ENCODE peak calls at places on chromosomes 16 and 17, in four cellular contexts. S, F, K and A are unnamed samples.

GRCh38 chr16:69793521-69793920 is 31.4 kb downstream of the WWP2 start:
- DNase-seq in S (no peak), F (no peak), K (no peak), A (no peak)

GRCh38 chr16:1026057-1026783 is 44.6 kb downstream of the SOX8 start:
- DNase-seq in F (no peak), K (no peak), S (no peak), A (no peak)

GRCh38 chr17:21463204-21463661 is 87.1 kb downstream of the KCNJ12 start:
- DNase-seq in K (no peak), F (no peak), S (no peak), A (no peak)

GRCh38 chr16:71807905-71808592 is 585 bp downstream of the AP1G1 start:
- DNase-seq in S (peak), F (peak), K (no peak), A (peak)

GRCh38 chr16:51440096-51440495 is 289.0 kb upstream of the SALL1 start:
- DNase-seq in K (no peak), F (peak), S (no peak), A (peak)

GRCh38 chr16:77944631-77945030 is 77.7 kb upstream of the CLEC3A start:
- DNase-seq in S (no peak), F (no peak), K (no peak), A (no peak)

GRCh38 chr17:28551421-28552186 is 820 bp downstream of the UNC119 start:
- DNase-seq in S (peak), F (peak), K (no peak), A (peak)

GRCh38 chr16:68367440-68367839 is 56.6 kb downstream of the PRMT7 start:
- DNase-seq in F (no peak), S (no peak), K (no peak), A (no peak)

GRCh38 chr17:82216301-82217119 is 3.9 kb upstream of the CCDC57 start:
- DNase-seq in K (no peak), F (peak), S (peak), A (peak)

GRCh38 chr16:56336071-56336688 is 89.2 kb downstream of the AMFR start:
- DNase-seq in S (no peak), F (no peak), K (no peak), A (no peak)

GRCh38 chr17:34579979-34580684 is 750 bp downstream of the TMEM132E start:
- DNase-seq in S (peak), F (peak), K (no peak), A (peak)

GRCh38 chr17:17231621-17232302 is 5.2 kb downstream of the FLCN start:
- DNase-seq in F (no peak), K (no peak), S (no peak), A (no peak)

GRCh38 chr16:81900014-81900413 is 111.3 kb downstream of the SDR42E1 start:
- DNase-seq in F (no peak), S (no peak), K (no peak), A (no peak)

GRCh38 chr17:27975146-27976011 is 67.1 kb upstream of the NLK start:
- DNase-seq in K (no peak), S (peak), F (peak), A (no peak)

GRCh38 chr17:28958820-28959455 is 7.6 kb upstream of the PHF12 start:
- DNase-seq in K (no peak), S (no peak), F (no peak), A (no peak)

GRCh38 chr17:47741793-47742145 is 8.7 kb downstream of the TBX21 start:
- DNase-seq in F (no peak), S (no peak), K (no peak), A (no peak)

GRCh38 chr16:1003551-1004347 is 22.2 kb downstream of the SOX8 start:
- DNase-seq in F (peak), S (no peak), K (no peak), A (no peak)

GRCh38 chr16:84509032-84509950 is 4.8 kb upstream of the MEAK7 start:
- DNase-seq in F (no peak), S (no peak), K (no peak), A (no peak)

DNA sequence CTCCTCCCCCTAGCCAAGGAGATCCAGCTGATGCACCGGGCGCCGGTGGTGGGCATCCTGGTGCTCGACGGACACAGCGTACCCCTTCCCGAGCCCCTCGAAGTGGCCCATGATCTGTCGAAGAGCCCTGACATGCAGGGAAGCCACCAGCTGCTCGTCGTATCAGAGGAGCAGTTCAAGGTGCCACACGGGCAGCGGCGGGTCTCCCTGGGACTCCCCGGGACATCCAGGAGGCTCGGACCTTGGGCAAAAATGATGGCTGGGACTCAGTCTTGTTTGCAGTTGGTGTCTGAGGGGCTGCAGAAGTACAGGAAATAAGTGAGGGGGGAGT is 15.8 kb upstream of the MYO15B start:
- DNase-seq in F (no peak), S (no peak), K (no peak), A (no peak)
- H3K4me3 ChIP-seq in F (no peak), S (no peak), K (no peak), A (no peak)

GRCh38 chr17:74641949-74642298 is 18.4 kb upstream of the CD300E start:
- DNase-seq in K (no peak), S (no peak), F (no peak), A (no peak)

GRCh38 chr17:74637912-74638311 is 14.4 kb upstream of the CD300E start:
- DNase-seq in K (no peak), S (no peak), F (no peak), A (no peak)

GRCh38 chr17:74641224-74641948 is 17.8 kb upstream of the CD300E start:
- DNase-seq in K (no peak), F (no peak), S (no peak), A (no peak)

GRCh38 chr17:74637265-74637664 is 13.7 kb upstream of the CD300E start:
- DNase-seq in S (no peak), K (no peak), F (no peak), A (no peak)

GRCh38 chr17:74639704-74640142 is 16.2 kb upstream of the CD300E start:
- DNase-seq in K (no peak), F (no peak), S (no peak), A (peak)
- H3K4me3 ChIP-seq in K (no peak), F (no peak), S (no peak), A (no peak)

DNA sequence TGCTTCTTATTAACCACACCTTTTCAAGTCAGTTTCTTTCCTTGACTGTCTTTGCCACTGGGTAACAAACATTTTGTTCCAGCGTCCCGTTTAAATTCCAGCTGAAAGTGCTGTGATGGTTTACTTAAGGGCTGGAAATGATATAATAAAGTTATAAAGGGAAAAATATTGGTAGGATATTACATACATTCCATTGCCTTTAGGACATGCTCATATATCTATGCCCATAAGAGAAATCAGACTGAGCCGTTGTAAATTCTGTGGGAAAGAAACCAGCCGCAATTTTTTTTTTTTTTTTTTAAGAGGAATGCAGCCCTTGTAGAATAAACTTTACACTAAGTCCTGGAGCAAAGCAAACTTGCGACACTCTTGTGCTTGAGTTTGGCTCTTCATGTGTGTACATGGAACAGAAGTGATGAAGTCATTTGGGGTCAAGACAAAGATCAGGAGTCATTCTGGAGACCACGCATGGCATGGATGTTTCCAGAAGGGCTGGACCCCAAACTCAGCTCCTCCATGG is 210.9 kb downstream of the XYLT1 start:
- DNase-seq in K (no peak), S (no peak), F (no peak), A (no peak)
- H3K4me3 ChIP-seq in K (no peak), S (no peak), F (no peak), A (no peak)

GRCh38 chr16:80680046-80680445 is 124.4 kb downstream of the CDYL2 start:
- DNase-seq in K (no peak), S (no peak), F (peak), A (no peak)
- H3K4me3 ChIP-seq in K (no peak), S (no peak), F (no peak), A (no peak)

GRCh38 chr17:40176409-40177110 is 710 bp upstream of the RAPGEFL1 start:
- DNase-seq in F (no peak), S (no peak), K (no peak), A (no peak)

GRCh38 chr17:40179923-40180659 is 2.8 kb downstream of the RAPGEFL1 start:
- DNase-seq in S (peak), F (peak), K (no peak), A (peak)

GRCh38 chr17:40177275-40177874 is at the start of gene RAPGEFL1:
- DNase-seq in F (peak), K (no peak), S (peak), A (peak)

GRCh38 chr17:40178660-40179059 is 1.4 kb downstream of the RAPGEFL1 start:
- DNase-seq in S (no peak), K (no peak), F (no peak), A (no peak)

DNA sequence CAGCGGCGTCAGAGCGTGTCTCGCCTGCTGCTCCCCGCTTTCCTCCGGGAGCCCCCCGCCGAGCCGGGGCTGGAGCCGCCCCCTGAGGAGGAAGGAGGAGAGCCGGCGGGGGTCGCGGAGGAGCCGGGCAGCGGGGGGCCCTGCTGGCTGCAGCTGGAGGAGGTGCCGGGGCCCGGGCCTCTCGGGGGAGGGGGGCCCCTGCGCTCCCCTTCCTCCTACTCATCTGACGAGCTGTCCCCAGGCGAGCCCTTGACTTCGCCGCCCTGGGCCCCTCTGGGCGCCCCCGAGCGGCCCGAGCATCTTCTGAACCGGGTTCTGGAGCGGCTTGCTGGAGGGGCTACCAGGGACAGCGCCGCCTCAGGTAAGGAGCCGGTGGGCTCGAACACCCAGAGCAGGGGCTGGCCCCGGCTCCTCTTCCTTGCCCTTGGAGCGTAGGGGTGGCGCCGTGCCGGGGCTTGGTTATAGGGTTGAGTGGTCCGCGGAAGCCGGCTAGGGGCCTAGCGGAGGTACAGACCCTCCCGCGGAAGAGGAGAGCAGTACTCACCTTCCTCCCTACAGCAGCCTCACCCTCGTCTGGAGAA is 841 bp downstream of the RAPGEFL1 start:
- DNase-seq in S (no peak), F (no peak), K (no peak), A (no peak)
- H3K4me3 ChIP-seq in S (no peak), F (no peak), K (peak), A (no peak)